ENCODE peak calls at places on chromosomes 3 and 15, in seven cellular contexts. Z, D, Q, G, C, T and M are unnamed samples.

GRCh38 chr3:126550488-126551051 is 8.2 kb downstream of the C3orf22 start:
- DNase-seq in C (no peak), G (no peak), Q (no peak), D (no peak), Z (no peak), T (no peak), M (peak)

GRCh38 chr3:43296565-43296964 is 10.2 kb downstream of the SNRK start:
- DNase-seq in Q (no peak), G (no peak), Z (peak), C (no peak), T (no peak), D (peak), M (no peak)

GRCh38 chr3:14773691-14774128 is 45.1 kb upstream of the FGD5 start:
- DNase-seq in Z (no peak), Q (no peak), D (no peak), T (no peak), G (no peak), C (no peak), M (no peak)

GRCh38 chr3:44415421-44415820 is 62.0 kb downstream of the ZNF445 start:
- DNase-seq in Z (no peak), C (no peak), T (no peak), G (no peak), Q (no peak), D (no peak), M (no peak)

GRCh38 chr3:50204804-50205718 is at the start of gene SLC38A3:
- DNase-seq in Z (no peak), T (no peak), C (no peak), G (peak), Q (peak), D (no peak), M (no peak)

GRCh38 chr15:38611228-38611627 is 46.6 kb upstream of the RASGRP1 start:
- DNase-seq in C (no peak), Q (no peak), G (no peak), D (no peak), T (no peak), Z (no peak), M (no peak)

GRCh38 chr3:56990295-56991015 is 70.0 kb upstream of the SPATA12 start:
- DNase-seq in Q (no peak), C (no peak), G (no peak), D (no peak), Z (no peak), T (no peak), M (no peak)

GRCh38 chr3:149615731-149616221 is 42.0 kb downstream of the WWTR1 start:
- DNase-seq in Z (peak), C (no peak), D (no peak), Q (no peak), T (peak), G (no peak), M (no peak)

GRCh38 chr15:85871545-85871944 is 76.8 kb upstream of the KLHL25 start:
- DNase-seq in C (no peak), D (no peak), Q (no peak), T (no peak), Z (no peak), G (no peak), M (no peak)

GRCh38 chr3:32018723-32019564 is 37.4 kb downstream of the ZNF860 start:
- DNase-seq in G (peak), C (no peak), D (no peak), Q (peak), Z (peak), T (peak), M (no peak)

GRCh38 chr3:24100694-24101402 is 155.8 kb downstream of the NR1D2 start:
- DNase-seq in D (no peak), Q (no peak), G (no peak), C (no peak), T (no peak), Z (no peak), M (no peak)

GRCh38 chr15:26983822-26984221 is 12.8 kb downstream of the GABRG3 start:
- DNase-seq in G (no peak), T (no peak), Z (no peak), C (no peak), Q (no peak), D (no peak), M (no peak)

GRCh38 chr15:68209735-68210408 is 4.7 kb upstream of the CALML4 start:
- DNase-seq in T (no peak), C (no peak), G (no peak), Z (peak), Q (no peak), D (peak), M (no peak)

GRCh38 chr15:44009056-44009455 is 182.3 kb downstream of the WDR76 start:
- DNase-seq in Z (peak), G (no peak), Q (no peak), D (no peak), C (no peak), T (no peak), M (no peak)

GRCh38 chr3:186014866-186015265 is 77.1 kb upstream of the TRA2B start:
- DNase-seq in G (no peak), C (no peak), D (no peak), Z (no peak), T (no peak), Q (no peak), M (no peak)

GRCh38 chr15:56736308-56736707 is 3.0 kb upstream of the ZNF280D start:
- DNase-seq in T (peak), G (no peak), D (no peak), Q (no peak), Z (peak), C (no peak), M (no peak)

GRCh38 chr3:189419022-189419421 is 212.2 kb upstream of the TP63 start:
- DNase-seq in C (no peak), Z (no peak), D (no peak), G (peak), Q (no peak), T (no peak), M (no peak)

GRCh38 chr3:115239717-115240116 is 92.6 kb upstream of the ZBTB20 start:
- DNase-seq in D (no peak), Q (no peak), T (peak), G (peak), C (peak), Z (peak), M (peak)

GRCh38 chr3:50503504-50503903 is at the start of gene CACNA2D2:
- DNase-seq in G (peak), D (peak), Z (no peak), T (no peak), C (no peak), Q (peak), M (peak)

GRCh38 chr3:23116041-23116440 is 87.1 kb upstream of the UBE2E2 start:
- DNase-seq in G (no peak), Q (no peak), C (no peak), T (no peak), Z (no peak), D (no peak), M (no peak)

GRCh38 chr15:22956257-22956979 is 23.8 kb downstream of the CYFIP1 start:
- DNase-seq in T (no peak), Z (no peak), Q (peak), D (no peak), G (peak), C (no peak), M (no peak)

GRCh38 chr3:20100106-20100605 is 59.9 kb downstream of the KAT2B start:
- DNase-seq in Q (no peak), T (no peak), C (no peak), G (no peak), Z (no peak), D (no peak), M (no peak)

GRCh38 chr15:88255496-88256171 is 905 bp downstream of the NTRK3 start:
- DNase-seq in Z (no peak), T (no peak), C (no peak), Q (peak), G (peak), D (no peak), M (peak)

GRCh38 chr15:59200560-59200959 is 6.1 kb upstream of the LDHAL6B start:
- DNase-seq in D (no peak), Z (peak), Q (no peak), C (no peak), T (no peak), G (no peak), M (no peak)

GRCh38 chr15:50758712-50759205 is 6.7 kb downstream of the SPPL2A start:
- DNase-seq in T (no peak), D (no peak), C (no peak), Z (peak), G (no peak), Q (no peak), M (no peak)

GRCh38 chr15:62858343-62858742 is 184.2 kb upstream of the TPM1 start:
- DNase-seq in C (no peak), Z (peak), Q (no peak), G (no peak), T (no peak), D (no peak), M (no peak)